ENCODE peak calls at places on chromosomes 11 and 22, in eight cellular contexts. One of them, this sample, is unnamed. For H4K20me1 and H3K4me1, the result is how much of the 10 kb centered on the place peaks cover.

GRCh38 chr11:99841885-99842284 is 821.1 kb downstream of the CNTN5 start:
- DNase-seq in GM23338: no peak
- DNase-seq in HepG2: no peak
- DNase-seq in K562: no peak
- DNase-seq in SK-N-SH: no peak
- DNase-seq in GM12878: no peak
- DNase-seq in HCT116: no peak
- DNase-seq in H1: no peak
- DNase-seq in this sample: no peak

GRCh38 chr11:120835601-120836228 is 188.2 kb upstream of the TBCEL start:
- DNase-seq in K562: no peak
- DNase-seq in H1: no peak
- DNase-seq in GM23338: no peak
- DNase-seq in SK-N-SH: no peak
- DNase-seq in HepG2: peak
- DNase-seq in HCT116: no peak
- DNase-seq in GM12878: peak
- DNase-seq in this sample: no peak

GRCh38 chr11:78217650-78218541 is 29.2 kb downstream of the USP35 start:
- DNase-seq in HCT116: no peak
- DNase-seq in K562: no peak
- DNase-seq in GM12878: no peak
- DNase-seq in H1: no peak
- DNase-seq in GM23338: no peak
- DNase-seq in HepG2: no peak
- DNase-seq in SK-N-SH: no peak
- DNase-seq in this sample: no peak

GRCh38 chr22:46175631-46176030 is 25.3 kb downstream of the PPARA start:
- DNase-seq in HCT116: no peak
- DNase-seq in GM12878: no peak
- DNase-seq in GM23338: no peak
- DNase-seq in K562: no peak
- DNase-seq in HepG2: no peak
- DNase-seq in H1: no peak
- DNase-seq in SK-N-SH: no peak
- DNase-seq in this sample: no peak

GRCh38 chr11:57320719-57321387 is 3.9 kb downstream of the TNKS1BP1 start:
- DNase-seq in GM23338: no peak
- DNase-seq in K562: no peak
- DNase-seq in HCT116: no peak
- DNase-seq in SK-N-SH: no peak
- DNase-seq in HepG2: peak
- DNase-seq in H1: no peak
- DNase-seq in GM12878: no peak
- DNase-seq in this sample: no peak

GRCh38 chr11:88301478-88302140 is 35.9 kb downstream of the CTSC start:
- DNase-seq in HCT116: no peak
- DNase-seq in H1: no peak
- DNase-seq in GM12878: peak
- DNase-seq in SK-N-SH: no peak
- DNase-seq in GM23338: no peak
- DNase-seq in HepG2: no peak
- DNase-seq in K562: no peak
- DNase-seq in this sample: no peak

GRCh38 chr11:69658606-69659450 is 16.3 kb downstream of the LTO1 start:
- DNase-seq in SK-N-SH: peak
- DNase-seq in GM12878: no peak
- DNase-seq in HCT116: no peak
- DNase-seq in HepG2: peak
- DNase-seq in H1: no peak
- DNase-seq in K562: no peak
- DNase-seq in GM23338: no peak
- DNase-seq in this sample: no peak

GRCh38 chr11:60469723-60470122 is 14.1 kb downstream of the MS4A1 start:
- DNase-seq in GM23338: no peak
- DNase-seq in HepG2: no peak
- DNase-seq in K562: no peak
- DNase-seq in SK-N-SH: no peak
- DNase-seq in HCT116: no peak
- DNase-seq in GM12878: no peak
- DNase-seq in H1: no peak
- DNase-seq in this sample: no peak

GRCh38 chr22:24391836-24392217 is 35.6 kb upstream of the ADORA2A start:
- DNase-seq in GM12878: no peak
- DNase-seq in H1: no peak
- DNase-seq in HCT116: no peak
- DNase-seq in GM23338: no peak
- DNase-seq in SK-N-SH: peak
- DNase-seq in K562: no peak
- DNase-seq in HepG2: no peak
- DNase-seq in this sample: peak

GRCh38 chr11:111602865-111603632 is 800 bp downstream of the SIK2 start:
- DNase-seq in GM12878: no peak
- DNase-seq in K562: peak
- DNase-seq in SK-N-SH: peak
- DNase-seq in HepG2: no peak
- DNase-seq in H1: no peak
- DNase-seq in HCT116: no peak
- DNase-seq in GM23338: peak
- DNase-seq in this sample: no peak

GRCh38 chr22:33034753-33035152 is 23.4 kb downstream of the SYN3 start:
- DNase-seq in GM23338: no peak
- DNase-seq in HCT116: no peak
- DNase-seq in GM12878: no peak
- DNase-seq in HepG2: no peak
- DNase-seq in H1: no peak
- DNase-seq in SK-N-SH: no peak
- DNase-seq in K562: no peak
- DNase-seq in this sample: no peak

GRCh38 chr11:68687986-68688385 is 3.6 kb downstream of the GAL start:
- DNase-seq in SK-N-SH: no peak
- DNase-seq in HepG2: no peak
- DNase-seq in HCT116: no peak
- DNase-seq in GM23338: no peak
- DNase-seq in GM12878: no peak
- DNase-seq in K562: no peak
- DNase-seq in H1: no peak
- DNase-seq in this sample: no peak

GRCh38 chr22:39658367-39658766 is 87.8 kb downstream of the CACNA1I start:
- DNase-seq in SK-N-SH: no peak
- DNase-seq in HepG2: no peak
- DNase-seq in GM12878: no peak
- DNase-seq in H1: no peak
- DNase-seq in K562: no peak
- DNase-seq in GM23338: no peak
- DNase-seq in HCT116: no peak
- DNase-seq in this sample: no peak

GRCh38 chr11:6225024-6225423 is 9.4 kb downstream of the FHIP1B start:
- DNase-seq in HepG2: no peak
- DNase-seq in GM12878: no peak
- DNase-seq in H1: no peak
- DNase-seq in HCT116: no peak
- DNase-seq in GM23338: no peak
- DNase-seq in K562: no peak
- DNase-seq in SK-N-SH: no peak
- DNase-seq in this sample: peak

GRCh38 chr11:102225689-102226562 is 91.4 kb upstream of the BIRC3 start:
- DNase-seq in HCT116: no peak
- DNase-seq in GM12878: no peak
- DNase-seq in K562: no peak
- DNase-seq in SK-N-SH: no peak
- DNase-seq in GM23338: no peak
- DNase-seq in H1: no peak
- DNase-seq in HepG2: peak
- DNase-seq in this sample: peak

GRCh38 chr22:38697055-38697980 is 3.4 kb downstream of the JOSD1 start:
- DNase-seq in SK-N-SH: no peak
- DNase-seq in GM23338: no peak
- DNase-seq in HCT116: no peak
- DNase-seq in GM12878: no peak
- DNase-seq in H1: no peak
- DNase-seq in K562: peak
- DNase-seq in HepG2: peak
- DNase-seq in this sample: peak

GRCh38 chr11:62602141-62603071 is 741 bp upstream of the MTA2 start:
- DNase-seq in GM23338: peak
- DNase-seq in K562: peak
- DNase-seq in HCT116: no peak
- DNase-seq in H1: peak
- DNase-seq in SK-N-SH: peak
- DNase-seq in HepG2: no peak
- DNase-seq in GM12878: no peak
- DNase-seq in this sample: no peak

GRCh38 chr22:38964989-38965388 is 7.6 kb downstream of the APOBEC3A start:
- DNase-seq in HCT116: no peak
- DNase-seq in HepG2: no peak
- DNase-seq in SK-N-SH: no peak
- DNase-seq in GM23338: no peak
- DNase-seq in GM12878: no peak
- DNase-seq in H1: no peak
- DNase-seq in K562: no peak
- DNase-seq in this sample: no peak

GRCh38 chr11:10323793-10324170 is 18.9 kb downstream of the ADM start:
- DNase-seq in SK-N-SH: no peak
- DNase-seq in GM12878: no peak
- DNase-seq in HCT116: no peak
- DNase-seq in K562: no peak
- DNase-seq in H1: no peak
- DNase-seq in GM23338: no peak
- DNase-seq in HepG2: no peak
- DNase-seq in this sample: peak

GRCh38 chr11:11486423-11486822 is 133.4 kb upstream of the CSNK2A3 start:
- DNase-seq in SK-N-SH: no peak
- DNase-seq in K562: no peak
- DNase-seq in H1: no peak
- DNase-seq in GM12878: no peak
- DNase-seq in GM23338: no peak
- DNase-seq in HCT116: no peak
- DNase-seq in HepG2: no peak
- DNase-seq in this sample: no peak

GRCh38 chr11:11491589-11491988 is 130.2 kb downstream of the GALNT18 start:
- DNase-seq in K562: no peak
- DNase-seq in SK-N-SH: no peak
- DNase-seq in GM23338: no peak
- DNase-seq in GM12878: no peak
- DNase-seq in HCT116: no peak
- DNase-seq in HepG2: no peak
- DNase-seq in H1: no peak
- DNase-seq in this sample: no peak

GRCh38 chr11:11494348-11494747 is 127.5 kb downstream of the GALNT18 start:
- DNase-seq in H1: no peak
- DNase-seq in HepG2: no peak
- DNase-seq in SK-N-SH: no peak
- DNase-seq in HCT116: no peak
- DNase-seq in K562: no peak
- DNase-seq in GM12878: no peak
- DNase-seq in GM23338: no peak
- DNase-seq in this sample: no peak

GRCh38 chr11:11493698-11494097 is 128.1 kb downstream of the GALNT18 start:
- DNase-seq in GM23338: no peak
- DNase-seq in HCT116: no peak
- DNase-seq in K562: no peak
- DNase-seq in GM12878: no peak
- DNase-seq in SK-N-SH: no peak
- DNase-seq in H1: no peak
- DNase-seq in HepG2: no peak
- DNase-seq in this sample: no peak

GRCh38 chr11:11491014-11491413 is 130.8 kb downstream of the GALNT18 start:
- DNase-seq in HCT116: no peak
- DNase-seq in K562: no peak
- DNase-seq in GM12878: no peak
- DNase-seq in H1: no peak
- DNase-seq in GM23338: no peak
- DNase-seq in SK-N-SH: no peak
- DNase-seq in HepG2: no peak
- DNase-seq in this sample: no peak
- H4K20me1 ChIP-seq in HCT116: under half
- H4K20me1 ChIP-seq in K562: under half
- H4K20me1 ChIP-seq in GM12878: under half
- H4K20me1 ChIP-seq in H1: under half
- H4K20me1 ChIP-seq in GM23338: under half
- H4K20me1 ChIP-seq in SK-N-SH: under half
- H4K20me1 ChIP-seq in HepG2: under half
- H4K20me1 ChIP-seq in this sample: under half

GRCh38 chr11:2379471-2380174 is 2.5 kb downstream of the CD81 start:
- DNase-seq in HepG2: no peak
- DNase-seq in HCT116: no peak
- DNase-seq in H1: no peak
- DNase-seq in K562: no peak
- DNase-seq in SK-N-SH: no peak
- DNase-seq in GM23338: no peak
- DNase-seq in GM12878: no peak
- DNase-seq in this sample: no peak
- H3K4me1 ChIP-seq in HepG2: under half
- H3K4me1 ChIP-seq in HCT116: half or more
- H3K4me1 ChIP-seq in H1: under half
- H3K4me1 ChIP-seq in K562: half or more
- H3K4me1 ChIP-seq in SK-N-SH: under half
- H3K4me1 ChIP-seq in GM23338: under half
- H3K4me1 ChIP-seq in GM12878: under half
- H3K4me1 ChIP-seq in this sample: under half

DNA sequence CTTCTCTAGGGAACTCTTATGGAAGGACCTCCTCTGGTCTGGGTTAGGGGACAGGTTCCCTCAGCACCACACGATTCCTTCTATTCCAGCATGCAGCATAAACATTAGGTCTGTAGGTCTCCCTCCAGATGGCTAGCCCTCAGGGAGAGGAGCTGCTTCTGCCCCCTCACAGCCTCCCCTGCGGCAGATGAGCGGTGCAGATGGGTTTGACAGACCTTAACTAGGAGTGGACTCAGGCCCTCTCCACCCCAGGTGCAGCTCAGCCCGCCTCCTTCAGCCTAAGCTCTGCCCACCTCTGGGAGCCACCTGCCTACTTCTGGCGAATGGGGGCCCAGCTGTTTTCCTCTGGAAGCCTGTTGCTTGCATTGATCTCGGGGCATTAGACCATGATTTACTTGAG is 55.7 kb upstream of the EIF3D start:
- DNase-seq in HCT116: no peak
- DNase-seq in HepG2: no peak
- DNase-seq in GM23338: no peak
- DNase-seq in K562: no peak
- DNase-seq in GM12878: no peak
- DNase-seq in SK-N-SH: no peak
- DNase-seq in H1: no peak
- DNase-seq in this sample: no peak
- TF ChIP-seq POLR2AphosphoS5 in HCT116: no peak
- TF ChIP-seq POLR2AphosphoS5 in HepG2: no peak
- TF ChIP-seq POLR2AphosphoS5 in GM23338: no peak
- TF ChIP-seq POLR2AphosphoS5 in K562: no peak
- TF ChIP-seq POLR2AphosphoS5 in GM12878: no peak
- TF ChIP-seq POLR2AphosphoS5 in SK-N-SH: no peak
- TF ChIP-seq POLR2AphosphoS5 in H1: no peak
- TF ChIP-seq POLR2AphosphoS5 in this sample: no peak

GRCh38 chr11:76495017-76495416 is 50.2 kb downstream of the EMSY start:
- DNase-seq in HCT116: no peak
- DNase-seq in GM23338: no peak
- DNase-seq in HepG2: no peak
- DNase-seq in GM12878: no peak
- DNase-seq in K562: no peak
- DNase-seq in H1: no peak
- DNase-seq in SK-N-SH: no peak
- DNase-seq in this sample: no peak
- H4K20me1 ChIP-seq in HCT116: under half
- H4K20me1 ChIP-seq in GM23338: under half
- H4K20me1 ChIP-seq in HepG2: under half
- H4K20me1 ChIP-seq in GM12878: under half
- H4K20me1 ChIP-seq in K562: under half
- H4K20me1 ChIP-seq in H1: under half
- H4K20me1 ChIP-seq in SK-N-SH: under half
- H4K20me1 ChIP-seq in this sample: under half

This sample was measured in endothelial cell of umbilical vein.